ENCODE peak calls at places on chromosomes 1 and 21, in four cellular contexts. S, X, R and M are unnamed samples. For H3K4me1 and H3K27me3, the result is how much of the 10 kb centered on the place peaks cover.

GRCh38 chr1:40636777-40637176 is 28.7 kb downstream of the RIMS3 start:
- DNase-seq in S (no peak), X (no peak), R (no peak), M (no peak)

GRCh38 chr1:168696125-168696524 is 32.9 kb downstream of the DPT start:
- DNase-seq in S (no peak), X (no peak), R (no peak), M (no peak)

GRCh38 chr21:26374817-26375216 is 198.3 kb downstream of the CYYR1 start:
- DNase-seq in S (no peak), X (no peak), R (no peak), M (no peak)

GRCh38 chr21:34836103-34836932 is 167.5 kb downstream of the CLIC6 start:
- DNase-seq in S (no peak), X (no peak), R (no peak), M (no peak)

GRCh38 chr1:245085508-245086095 is 69.2 kb upstream of the KIF26B start:
- DNase-seq in S (no peak), X (no peak), R (no peak), M (no peak)

GRCh38 chr1:90706437-90707362 is 10.4 kb downstream of the BARHL2 start:
- DNase-seq in S (peak), X (no peak), R (peak), M (no peak)

GRCh38 chr1:85406887-85407593 is 57.9 kb downstream of the DDAH1 start:
- DNase-seq in S (no peak), X (no peak), R (no peak), M (no peak)

GRCh38 chr1:207440634-207441033 is 13.5 kb upstream of the CR2 start:
- DNase-seq in S (no peak), X (no peak), R (no peak), M (no peak)

GRCh38 chr1:160397651-160398050 is 2.7 kb upstream of the VANGL2 start:
- DNase-seq in S (no peak), X (no peak), R (no peak), M (no peak)

GRCh38 chr1:29211086-29212030 is 19.4 kb downstream of the MECR start:
- DNase-seq in S (no peak), X (no peak), R (no peak), M (no peak)

GRCh38 chr1:32727876-32728275 is 25.3 kb upstream of the SYNC start:
- DNase-seq in S (no peak), X (no peak), R (no peak), M (no peak)

GRCh38 chr1:12435639-12436344 is 182.2 kb downstream of the DHRS3 start:
- DNase-seq in S (no peak), X (peak), R (no peak), M (no peak)

GRCh38 chr1:12434174-12434573 is 183.8 kb downstream of the DHRS3 start:
- DNase-seq in S (no peak), X (peak), R (no peak), M (peak)

GRCh38 chr1:12436345-12436658 is 181.7 kb downstream of the DHRS3 start:
- DNase-seq in S (no peak), X (no peak), R (no peak), M (no peak)

GRCh38 chr1:12433323-12434053 is 184.5 kb downstream of the DHRS3 start:
- DNase-seq in S (no peak), X (no peak), R (peak), M (no peak)

DNA sequence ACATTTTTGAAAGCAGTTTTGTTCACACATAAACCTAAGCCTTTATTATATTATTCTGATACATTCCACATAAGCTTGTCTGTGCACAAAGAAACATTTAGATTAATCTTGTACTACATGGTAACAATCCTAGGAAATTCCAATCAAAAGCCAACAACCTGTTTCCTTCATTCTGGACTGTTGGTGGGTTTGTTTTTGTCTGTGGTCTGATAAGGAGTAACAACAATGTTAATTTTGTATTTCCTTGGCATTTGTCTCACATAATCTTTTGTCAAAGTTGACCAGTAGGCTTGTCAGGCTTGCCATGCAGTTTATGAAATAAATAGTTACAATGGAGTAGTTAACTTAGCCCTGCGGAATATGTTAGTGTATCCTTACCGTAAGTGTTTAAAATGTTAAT is 183.3 kb downstream of the DHRS3 start:
- DNase-seq in S (no peak), X (no peak), R (no peak), M (no peak)
- H3K4me1 ChIP-seq in S (half or more), X (under half), R (under half), M (half or more)

GRCh38 chr1:180253585-180254495 is 23.8 kb downstream of the LHX4 start:
- DNase-seq in S (peak), X (no peak), R (no peak), M (no peak)
- H3K27me3 ChIP-seq in S (under half), X (under half), R (under half), M (under half)

DNA sequence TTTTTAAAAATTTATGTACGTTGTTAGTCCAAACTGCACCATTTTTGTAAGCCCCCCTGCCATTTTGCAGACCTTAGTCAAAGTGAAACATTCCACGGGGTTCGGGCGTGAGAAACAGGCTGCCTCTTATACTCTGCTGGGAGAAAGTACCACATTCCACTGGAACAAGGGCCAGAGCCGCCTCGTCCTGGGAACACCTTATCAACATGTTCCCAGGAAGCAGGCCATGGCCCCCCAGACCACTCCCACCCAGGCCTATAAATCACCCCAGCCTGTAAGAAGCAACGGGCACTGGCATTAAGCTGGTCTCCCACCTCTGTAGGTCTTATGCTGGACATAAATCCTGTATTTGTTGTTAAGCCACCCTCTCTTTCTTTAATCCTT is 854 bp upstream of the ZRANB2 start:
- DNase-seq in S (peak), X (no peak), R (peak), M (peak)
- H3K4me1 ChIP-seq in S (under half), X (under half), R (under half), M (under half)

DNA sequence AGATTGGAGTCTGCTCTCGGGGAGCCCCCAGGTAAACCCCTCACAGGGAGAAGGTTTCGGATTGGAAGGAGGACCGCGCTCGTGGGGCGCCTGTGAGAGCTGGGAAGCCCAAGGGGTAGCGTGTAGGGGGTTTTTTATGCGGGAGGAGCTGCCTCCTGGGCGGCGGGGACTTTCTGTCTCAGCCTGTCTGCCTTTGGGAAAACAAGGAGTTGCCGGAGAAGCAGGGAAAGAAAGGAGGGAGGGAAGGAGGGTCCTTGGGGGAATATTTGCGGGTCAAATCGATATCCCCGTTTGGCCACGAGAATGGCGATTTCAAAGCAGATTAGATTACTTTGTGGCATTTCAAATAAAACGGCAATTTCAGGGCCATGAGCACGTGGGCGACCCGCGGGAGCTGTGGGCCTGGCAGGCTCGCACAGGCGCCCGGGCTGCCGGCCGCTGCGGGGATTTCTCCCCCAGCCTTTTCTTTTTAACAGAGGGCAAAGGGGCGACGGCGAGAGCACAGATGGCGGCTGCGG is 9.7 kb downstream of the SIM2 start:
- DNase-seq in S (peak), X (no peak), R (peak), M (no peak)
- H3K27me3 ChIP-seq in S (half or more), X (half or more), R (half or more), M (under half)

GRCh38 chr1:203280061-203280460 is 25.3 kb upstream of the BTG2 start:
- DNase-seq in S (no peak), X (no peak), R (no peak), M (no peak)
- H3K4me1 ChIP-seq in S (half or more), X (under half), R (under half), M (under half)

DNA sequence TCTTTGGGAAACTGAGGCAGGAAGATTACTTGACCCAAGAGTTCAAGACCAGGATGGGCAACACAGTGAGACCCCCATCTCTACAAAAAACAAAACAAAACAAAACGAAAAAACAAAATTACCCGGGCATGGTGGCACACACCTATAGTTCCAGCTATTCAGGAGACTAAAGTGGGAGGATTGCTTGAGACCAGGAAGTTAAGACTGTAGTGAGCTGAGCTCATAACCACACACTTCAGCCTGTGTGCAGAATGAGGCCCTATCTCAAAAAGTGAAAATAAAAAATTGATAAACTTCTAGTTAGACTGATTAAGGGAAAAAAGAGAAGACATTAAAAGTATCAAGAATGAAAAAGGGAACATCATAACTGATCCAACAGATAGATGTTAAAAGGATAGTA is 154.0 kb downstream of the RHOU start:
- DNase-seq in S (no peak), X (no peak), R (no peak), M (no peak)
- H3K27me3 ChIP-seq in S (under half), X (under half), R (under half), M (under half)